ENCODE peak calls at places on chromosomes 1 and 21, in five cellular contexts. Y is activated gamma-delta T cell treated with Interleukin-2 at 50 U/mL for 16 hours; P is Ammon's horn; H is EL; O is activated CD8-positive, alpha-beta T cell treated with anti-CD3 and anti-CD28 coated beads, Interleukin-2, amount 10 ng/mL, durations not matched to agents 7 days and 5 days. X is an unnamed sample.

GRCh38 chr1:113429461-113430153 is 39.3 kb downstream of the MAGI3 start:
- DNase-seq in H (no peak), Y (no peak), P (no peak), O (no peak), X (no peak)

GRCh38 chr1:243917177-243917862 is 67.3 kb upstream of the AKT3 start:
- DNase-seq in P (peak), Y (no peak), H (peak), O (peak), X (no peak)

GRCh38 chr1:183022202-183023145 is 746 bp upstream of the LAMC1 start:
- DNase-seq in O (no peak), P (peak), Y (no peak), H (peak), X (no peak)

GRCh38 chr1:50959303-50959912 is 659 bp downstream of the FAF1 start:
- DNase-seq in P (peak), Y (peak), H (peak), O (peak), X (no peak)

GRCh38 chr1:221246628-221247027 is 367.4 kb downstream of the HLX start:
- DNase-seq in O (no peak), P (no peak), Y (no peak), H (no peak), X (no peak)

GRCh38 chr1:244100691-244101453 is 49.8 kb downstream of the ZBTB18 start:
- DNase-seq in Y (no peak), P (no peak), O (no peak), H (no peak), X (peak)

GRCh38 chr1:113390871-113391642 is 742 bp downstream of the MAGI3 start:
- DNase-seq in O (peak), H (peak), Y (peak), P (peak), X (peak)

GRCh38 chr1:160777486-160778089 is 18.4 kb upstream of the LY9 start:
- DNase-seq in Y (peak), H (peak), P (no peak), O (peak), X (peak)

GRCh38 chr1:100924212-100924611 is 28.3 kb downstream of the SLC30A7 start:
- DNase-seq in O (no peak), H (peak), P (no peak), Y (no peak), X (no peak)

GRCh38 chr21:14523234-14523633 is 22.9 kb downstream of the SAMSN1 start:
- DNase-seq in P (peak), O (peak), Y (no peak), H (no peak), X (peak)

GRCh38 chr1:187053876-187054275 is 225.1 kb downstream of the PLA2G4A start:
- DNase-seq in O (no peak), H (no peak), P (no peak), Y (no peak), X (no peak)

GRCh38 chr1:234599617-234600417 is 10.2 kb downstream of the IRF2BP2 start:
- DNase-seq in Y (peak), H (peak), O (peak), P (peak), X (peak)

GRCh38 chr1:115873184-115873583 is 32.3 kb upstream of the NHLH2 start:
- DNase-seq in P (no peak), Y (no peak), H (no peak), O (no peak), X (peak)

GRCh38 chr1:119840745-119841144 is 29.5 kb upstream of the REG4 start:
- DNase-seq in Y (no peak), H (no peak), O (no peak), P (no peak), X (no peak)

GRCh38 chr1:151054971-151055547 is 4.4 kb downstream of the CDC42SE1 start:
- DNase-seq in P (no peak), H (no peak), O (no peak), Y (no peak), X (no peak)

GRCh38 chr21:17903029-17903806 is 84.1 kb upstream of the C21orf91 start:
- DNase-seq in P (peak), H (peak), O (no peak), Y (no peak), X (no peak)

GRCh38 chr1:57549280-57549679 is 125.4 kb upstream of the DAB1 start:
- DNase-seq in O (no peak), P (no peak), Y (no peak), H (no peak), X (no peak)

GRCh38 chr1:11499825-11500331 is 20.9 kb downstream of the DISP3 start:
- DNase-seq in O (no peak), P (peak), H (no peak), Y (no peak), X (no peak)

GRCh38 chr1:116350097-116350645 is 22.9 kb upstream of the ATP1A1 start:
- DNase-seq in O (no peak), Y (no peak), P (no peak), H (no peak), X (no peak)

GRCh38 chr1:7922301-7922700 is 18.3 kb downstream of the TNFRSF9 start:
- DNase-seq in P (no peak), Y (no peak), O (no peak), H (peak), X (no peak)

GRCh38 chr1:15384301-15384901 is 25.3 kb upstream of the EFHD2 start:
- DNase-seq in P (peak), H (no peak), Y (no peak), O (no peak), X (no peak)

GRCh38 chr21:35448876-35449599 is 399.9 kb upstream of the RUNX1 start:
- DNase-seq in P (no peak), Y (no peak), H (no peak), O (no peak), X (no peak)

GRCh38 chr21:43929217-43929971 is 64.4 kb downstream of the AGPAT3 start:
- DNase-seq in Y (no peak), P (no peak), H (no peak), O (no peak), X (no peak)

GRCh38 chr1:14791611-14792010 is 193.1 kb downstream of the KAZN start:
- DNase-seq in P (peak), O (no peak), H (no peak), Y (no peak), X (no peak)

GRCh38 chr1:235417101-235417697 is 50.0 kb downstream of the TBCE start:
- DNase-seq in Y (peak), O (peak), P (peak), H (peak), X (peak)

GRCh38 chr1:189606047-189606446 is 871.6 kb downstream of the BRINP3 start:
- DNase-seq in H (no peak), O (no peak), Y (no peak), P (no peak), X (no peak)

GRCh38 chr21:21230672-21231071 is 232.5 kb downstream of the NCAM2 start:
- DNase-seq in H (peak), Y (no peak), P (no peak), O (no peak), X (no peak)

GRCh38 chr1:89719502-89720306 is 86.8 kb downstream of the LRRC8C start:
- DNase-seq in H (peak), O (no peak), Y (no peak), P (no peak), X (no peak)

GRCh38 chr1:227841141-227841540 is 25.7 kb downstream of the PRSS38 start:
- DNase-seq in Y (no peak), O (no peak), P (no peak), H (no peak), X (no peak)

GRCh38 chr1:196609114-196609737 is 986 bp upstream of the KCNT2 start:
- DNase-seq in Y (no peak), O (no peak), P (peak), H (no peak), X (no peak)

GRCh38 chr21:34190576-34191301 is 117.4 kb downstream of the MRPS6 start:
- DNase-seq in P (no peak), O (no peak), Y (no peak), H (no peak), X (no peak)